ENCODE peak calls at places on chromosome 1, in four cellular contexts. T is activated T-cell treated with anti-CD3 and anti-CD28 coated beads, Interleukin-2, amount 50 U/mL, for 72 hours; X is stimulated activated CD4-positive, alpha-beta T cell treated with anti-CD3 and anti-CD28 coated beads, Interleukin-4, amount 100 ng/mL, for 24 hours; H is AG10803. I is an unnamed sample.

GRCh38 chr1:201495447-201496295 is 11.3 kb downstream of the CSRP1 start:
- DNase-seq in X (no peak), H (peak), T (no peak), I (no peak)

GRCh38 chr1:65882091-65882490 is 89.4 kb downstream of the PDE4B start:
- DNase-seq in H (peak), X (no peak), T (no peak), I (no peak)

GRCh38 chr1:159945483-159946241 is at the start of gene IGSF9:
- DNase-seq in T (peak), H (peak), X (peak), I (peak)

GRCh38 chr1:15089244-15089992 is 64.1 kb upstream of the TMEM51 start:
- DNase-seq in H (no peak), X (no peak), T (no peak), I (no peak)

GRCh38 chr1:119451158-119451557 is 36.2 kb downstream of the HSD3B2 start:
- DNase-seq in H (no peak), X (no peak), T (no peak), I (no peak)

GRCh38 chr1:12019858-12020509 is 686 bp downstream of the MIIP start:
- DNase-seq in H (no peak), T (no peak), X (no peak), I (no peak)

GRCh38 chr1:178143730-178144343 is 49.9 kb downstream of the RASAL2 start:
- DNase-seq in T (no peak), X (no peak), H (peak), I (no peak)

GRCh38 chr1:226403522-226404034 is 4.3 kb downstream of the PARP1 start:
- DNase-seq in T (no peak), H (peak), X (no peak), I (no peak)

GRCh38 chr1:91764471-91765115 is 121.4 kb downstream of the TGFBR3 start:
- DNase-seq in X (no peak), H (no peak), T (no peak), I (no peak)

GRCh38 chr1:37513795-37514349 is 694 bp downstream of the MEAF6 start:
- DNase-seq in T (peak), X (peak), H (no peak), I (peak)

GRCh38 chr1:226691257-226691656 is 47.8 kb downstream of the ITPKB start:
- DNase-seq in T (peak), X (peak), H (no peak), I (peak)

GRCh38 chr1:209103135-209103534 is 480.4 kb upstream of the CAMK1G start:
- DNase-seq in H (no peak), X (no peak), T (no peak), I (no peak)

GRCh38 chr1:36163426-36163825 is 7.5 kb downstream of the MAP7D1 start:
- DNase-seq in T (no peak), X (no peak), H (no peak), I (no peak)

GRCh38 chr1:150272379-150272840 is at the start of gene C1orf54:
- DNase-seq in T (no peak), X (no peak), H (peak), I (no peak)

GRCh38 chr1:2314297-2314802 is 77.0 kb downstream of the MORN1 start:
- DNase-seq in T (no peak), H (peak), X (no peak), I (no peak)